ENCODE peak calls at places on chromosome 18, in five cellular contexts. E is HFF-Myc, Q is left ventricle myocardium inferior, O is astrocyte of the cerebellum, A is GM06990. G is an unnamed sample.

GRCh38 chr18:58309610-58310239 is 265.7 kb downstream of the NEDD4L start:
- DNase-seq in E (no peak), Q (no peak), O (no peak), A (no peak), G (no peak)

GRCh38 chr18:23115683-23116096 is 19.6 kb upstream of the CABLES1 start:
- DNase-seq in E (peak), Q (no peak), O (peak), A (no peak), G (no peak)

GRCh38 chr18:71673954-71674353 is 870.2 kb downstream of the CBLN2 start:
- DNase-seq in E (no peak), Q (no peak), O (no peak), A (no peak), G (no peak)

GRCh38 chr18:36419913-36420531 is 122.5 kb downstream of the FHOD3 start:
- DNase-seq in E (no peak), Q (no peak), O (no peak), A (peak), G (no peak)

GRCh38 chr18:74963820-74964446 is 245.0 kb downstream of the PTGR3 start:
- DNase-seq in E (peak), Q (no peak), O (peak), A (no peak), G (peak)

GRCh38 chr18:23885750-23886149 is 128.8 kb upstream of the TTC39C start:
- DNase-seq in E (no peak), Q (no peak), O (no peak), A (no peak), G (no peak)

GRCh38 chr18:68713131-68713530 is 1.8 kb downstream of the TMX3 start:
- DNase-seq in E (no peak), Q (no peak), O (no peak), A (no peak), G (no peak)

GRCh38 chr18:22106536-22107292 is 62.7 kb upstream of the GATA6 start:
- DNase-seq in E (no peak), Q (no peak), O (no peak), A (no peak), G (no peak)

GRCh38 chr18:76350134-76351025 is 144.7 kb downstream of the ZNF516 start:
- DNase-seq in E (no peak), Q (no peak), O (no peak), A (no peak), G (no peak)

GRCh38 chr18:70559446-70559845 is 270.6 kb downstream of the SOCS6 start:
- DNase-seq in E (no peak), Q (no peak), O (no peak), A (no peak), G (no peak)

GRCh38 chr18:74836296-74837139 is 238.8 kb downstream of the ZNF407 start:
- DNase-seq in E (no peak), Q (peak), O (no peak), A (no peak), G (no peak)

GRCh38 chr18:10936211-10937053 is 212.9 kb downstream of the PIEZO2 start:
- DNase-seq in E (no peak), Q (no peak), O (no peak), A (no peak), G (no peak)

GRCh38 chr18:65091737-65092329 is 659.0 kb upstream of the CDH7 start:
- DNase-seq in E (no peak), Q (no peak), O (peak), A (no peak), G (peak)

GRCh38 chr18:73793386-73793785 is 354.2 kb downstream of the FBXO15 start:
- DNase-seq in E (no peak), Q (no peak), O (no peak), A (no peak), G (no peak)

GRCh38 chr18:69002233-69002632 is 204.4 kb downstream of the CCDC102B start:
- DNase-seq in E (no peak), Q (no peak), O (no peak), A (no peak), G (no peak)

GRCh38 chr18:50044402-50044801 is 150.5 kb downstream of the MYO5B start:
- DNase-seq in E (no peak), Q (no peak), O (no peak), A (no peak), G (no peak)

GRCh38 chr18:45167631-45168225 is 447.5 kb upstream of the SLC14A2 start:
- DNase-seq in E (peak), Q (no peak), O (no peak), A (no peak), G (no peak)

GRCh38 chr18:64974378-64975125 is 776.3 kb upstream of the CDH7 start:
- DNase-seq in E (no peak), Q (no peak), O (no peak), A (no peak), G (no peak)

GRCh38 chr18:22066083-22066485 is 103.3 kb upstream of the GATA6 start:
- DNase-seq in E (no peak), Q (no peak), O (no peak), A (no peak), G (no peak)

GRCh38 chr18:50127516-50128229 is 67.3 kb downstream of the MYO5B start:
- DNase-seq in E (no peak), Q (no peak), O (no peak), A (no peak), G (no peak)

GRCh38 chr18:31386683-31387082 is 10.1 kb downstream of the DSG4 start:
- DNase-seq in E (no peak), Q (no peak), O (peak), A (no peak), G (no peak)

GRCh38 chr18:71189581-71189980 is 900.7 kb downstream of the SOCS6 start:
- DNase-seq in E (no peak), Q (no peak), O (no peak), A (no peak), G (no peak)

GRCh38 chr18:74303306-74303705 is 11.5 kb upstream of the CYB5A start:
- DNase-seq in E (no peak), Q (no peak), O (no peak), A (no peak), G (no peak)

GRCh38 chr18:50594931-50595330 is 35.0 kb downstream of the MAPK4 start:
- DNase-seq in E (no peak), Q (no peak), O (no peak), A (no peak), G (no peak)

GRCh38 chr18:50909261-50909660 is 30.3 kb downstream of the ME2 start:
- DNase-seq in E (no peak), Q (no peak), O (no peak), A (no peak), G (no peak)

GRCh38 chr18:76572517-76573247 is 77.6 kb upstream of the ZNF516 start:
- DNase-seq in E (no peak), Q (no peak), O (no peak), A (no peak), G (no peak)

GRCh38 chr18:13797157-13797611 is 26.8 kb upstream of the MC5R start:
- DNase-seq in E (no peak), Q (no peak), O (no peak), A (no peak), G (no peak)

GRCh38 chr18:49813321-49814146 is at the start of gene ACAA2:
- DNase-seq in E (peak), Q (peak), O (peak), A (peak), G (peak)

GRCh38 chr18:22567794-22568193 is 150.1 kb upstream of the CTAGE1 start:
- DNase-seq in E (no peak), Q (no peak), O (no peak), A (no peak), G (no peak)

GRCh38 chr18:5481621-5482020 is 62.2 kb downstream of the EPB41L3 start:
- DNase-seq in E (no peak), Q (no peak), O (no peak), A (no peak), G (no peak)
- TF ChIP-seq CTCF in E (no peak), Q (no peak), O (no peak), A (no peak), G (no peak)

DNA sequence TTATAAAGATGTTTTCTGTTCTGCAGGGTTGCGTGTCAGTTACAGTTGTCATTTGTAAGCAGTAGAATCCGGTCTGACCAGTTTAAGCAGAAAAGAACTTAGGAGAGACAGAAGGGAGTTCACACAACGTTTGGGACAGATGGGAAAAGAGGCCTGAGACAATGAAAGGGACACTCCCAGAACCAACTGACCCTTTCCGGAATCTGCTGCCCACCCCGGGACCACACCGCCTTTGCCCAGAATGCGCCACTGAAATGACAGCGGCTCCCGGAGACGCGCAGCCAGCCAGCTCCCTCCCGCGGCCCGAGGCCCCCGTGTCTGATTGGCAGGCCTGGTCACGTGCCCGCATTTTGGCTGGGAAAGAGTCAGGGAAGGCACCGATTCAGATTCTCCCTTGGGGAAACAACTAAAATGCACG is 244.6 kb downstream of the BCL2 start:
- DNase-seq in E (no peak), Q (peak), O (no peak), A (peak), G (peak)
- TF ChIP-seq CTCF in E (no peak), Q (no peak), O (no peak), A (no peak), G (no peak)

GRCh38 chr18:37535968-37536367 is 29.6 kb downstream of the CELF4 start:
- DNase-seq in E (no peak), Q (no peak), O (no peak), A (no peak), G (no peak)

GRCh38 chr18:37534627-37535026 is 31.0 kb downstream of the CELF4 start:
- DNase-seq in E (no peak), Q (no peak), O (no peak), A (no peak), G (no peak)

GRCh38 chr18:37536646-37537045 is 29.0 kb downstream of the CELF4 start:
- DNase-seq in E (no peak), Q (no peak), O (no peak), A (no peak), G (no peak)

GRCh38 chr18:37532917-37533316 is 32.7 kb downstream of the CELF4 start:
- DNase-seq in E (no peak), Q (no peak), O (no peak), A (no peak), G (no peak)

DNA sequence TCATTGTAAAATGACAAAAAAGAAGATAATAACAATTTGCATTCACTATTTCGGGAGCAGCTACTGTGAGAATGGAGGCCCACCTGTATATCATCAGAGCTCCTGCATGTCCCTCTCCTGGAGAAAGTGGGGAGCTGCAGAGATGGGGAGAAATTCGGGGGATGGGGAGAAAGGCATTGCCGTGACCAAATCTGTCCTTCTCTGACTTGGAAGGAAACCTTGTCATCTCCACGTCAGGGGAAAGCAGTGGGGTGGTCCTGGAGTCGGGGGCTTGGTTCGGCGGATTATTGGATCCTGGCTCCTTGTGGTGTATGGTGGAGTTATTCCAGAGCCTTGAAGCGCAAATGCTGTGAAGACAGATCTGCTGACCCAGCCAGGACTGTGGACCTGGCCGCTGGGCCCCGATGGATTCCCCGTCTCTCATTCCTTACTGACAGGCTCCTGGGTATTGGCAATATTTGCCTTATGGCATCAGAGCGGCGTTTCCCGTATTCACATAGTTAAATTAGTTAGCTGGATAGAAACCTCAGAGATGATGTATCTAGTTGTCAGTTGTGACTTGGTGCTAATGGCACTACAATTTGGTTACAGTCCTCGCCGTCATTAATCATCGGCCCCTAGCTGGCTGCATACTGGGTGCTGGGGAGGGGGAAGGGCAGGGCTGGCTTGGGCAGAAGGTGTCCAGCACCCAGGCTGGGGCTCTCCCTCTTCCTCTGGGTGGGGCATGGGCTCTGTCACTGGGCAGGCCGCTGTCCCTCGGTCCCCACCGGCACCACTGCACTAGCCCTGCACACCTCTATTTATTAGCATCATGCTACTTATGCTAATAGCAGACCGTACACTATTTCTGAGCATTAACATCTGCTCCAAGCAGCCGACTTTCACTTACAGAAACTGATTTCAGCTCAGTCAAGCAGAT is 31.7 kb downstream of the CELF4 start:
- DNase-seq in E (no peak), Q (no peak), O (no peak), A (no peak), G (no peak)
- TF ChIP-seq CTCF in E (no peak), Q (no peak), O (peak), A (no peak), G (peak)

GRCh38 chr18:12093520-12094257 is at the start of gene ANKRD62:
- DNase-seq in E (no peak), Q (no peak), O (no peak), A (no peak), G (no peak)
- TF ChIP-seq CTCF in E (no peak), Q (no peak), O (no peak), A (no peak), G (no peak)

GRCh38 chr18:6997802-6998201 is 119.8 kb downstream of the LAMA1 start:
- DNase-seq in E (no peak), Q (no peak), O (no peak), A (no peak), G (no peak)

GRCh38 chr18:6994719-6995430 is 122.7 kb downstream of the LAMA1 start:
- DNase-seq in E (no peak), Q (no peak), O (no peak), A (no peak), G (no peak)

GRCh38 chr18:6994053-6994452 is 123.5 kb downstream of the LAMA1 start:
- DNase-seq in E (no peak), Q (no peak), O (no peak), A (no peak), G (peak)

DNA sequence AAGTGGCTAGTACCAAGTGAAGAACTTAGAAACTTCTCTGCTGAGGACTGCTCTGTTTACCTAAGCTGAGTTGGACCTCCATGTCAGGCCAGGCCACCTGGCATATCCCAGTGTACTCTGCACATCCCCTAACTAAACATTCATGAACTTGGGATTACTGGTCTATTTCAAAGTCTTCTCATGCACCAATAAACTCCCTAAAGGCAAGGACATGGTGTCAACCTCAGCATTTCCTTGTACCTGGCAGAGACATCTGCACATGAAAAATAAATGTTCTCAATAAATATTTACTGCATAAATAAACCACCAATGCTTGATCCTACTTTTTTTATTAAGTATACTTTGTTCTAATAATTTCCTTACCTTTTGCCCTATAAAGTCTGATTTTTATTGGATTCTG is 124.8 kb downstream of the LAMA1 start:
- DNase-seq in E (no peak), Q (no peak), O (no peak), A (no peak), G (no peak)
- TF ChIP-seq CTCF in E (no peak), Q (no peak), O (no peak), A (no peak), G (no peak)

DNA sequence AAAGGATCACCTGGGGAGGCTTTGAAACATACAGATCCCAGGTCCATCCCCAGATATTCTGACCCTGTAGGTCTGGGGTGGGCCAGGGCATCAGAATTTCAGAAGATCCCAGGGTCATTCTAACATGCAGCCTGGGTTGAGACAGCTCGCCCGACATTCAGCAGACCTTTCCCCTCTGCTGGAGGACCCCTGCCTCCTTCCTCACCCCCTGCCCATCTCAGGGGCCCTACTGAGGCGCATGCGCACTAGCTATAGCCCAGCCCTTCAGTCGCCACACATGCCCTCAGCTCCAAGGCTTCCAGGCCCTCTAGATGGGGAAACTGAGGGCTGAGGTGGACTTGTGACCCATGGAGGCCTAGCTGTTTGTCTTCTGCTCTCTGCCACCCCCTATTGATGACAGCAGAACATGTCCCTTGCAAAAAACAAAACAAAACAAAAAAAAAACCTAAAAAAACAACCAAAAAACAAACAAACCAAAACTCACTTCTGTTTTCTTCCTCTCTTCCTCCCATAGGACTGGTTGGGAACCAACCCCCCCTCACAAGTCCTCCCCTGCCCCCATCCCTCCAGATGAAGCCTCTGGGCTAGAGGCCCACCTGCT is 91.3 kb downstream of the ZBTB7C start:
- DNase-seq in E (no peak), Q (no peak), O (no peak), A (no peak), G (no peak)
- TF ChIP-seq CTCF in E (no peak), Q (peak), O (no peak), A (peak), G (peak)

GRCh38 chr18:3777719-3778118 is 327.7 kb downstream of the TGIF1 start:
- DNase-seq in E (no peak), Q (no peak), O (no peak), A (no peak), G (no peak)

GRCh38 chr18:3775996-3776395 is 326.0 kb downstream of the TGIF1 start:
- DNase-seq in E (no peak), Q (no peak), O (no peak), A (no peak), G (no peak)

GRCh38 chr18:3771121-3771971 is 321.4 kb downstream of the TGIF1 start:
- DNase-seq in E (peak), Q (peak), O (peak), A (peak), G (peak)

GRCh38 chr18:3773303-3773702 is 323.3 kb downstream of the TGIF1 start:
- DNase-seq in E (no peak), Q (no peak), O (no peak), A (no peak), G (no peak)
- TF ChIP-seq CTCF in E (no peak), Q (no peak), O (no peak), A (no peak), G (no peak)

GRCh38 chr18:830315-830901 is 18.4 kb upstream of the YES1 start:
- DNase-seq in E (peak), Q (no peak), O (no peak), A (peak), G (peak)

GRCh38 chr18:834086-834720 is 22.2 kb upstream of the YES1 start:
- DNase-seq in E (no peak), Q (no peak), O (no peak), A (no peak), G (no peak)

GRCh38 chr18:833197-833596 is 21.2 kb upstream of the YES1 start:
- DNase-seq in E (no peak), Q (no peak), O (no peak), A (no peak), G (no peak)

GRCh38 chr18:829432-829831 is 17.4 kb upstream of the YES1 start:
- DNase-seq in E (no peak), Q (no peak), O (no peak), A (no peak), G (no peak)

GRCh38 chr18:832085-832681 is 20.1 kb upstream of the YES1 start:
- DNase-seq in E (no peak), Q (peak), O (no peak), A (no peak), G (peak)
- TF ChIP-seq CTCF in E (no peak), Q (peak), O (no peak), A (no peak), G (no peak)

DNA sequence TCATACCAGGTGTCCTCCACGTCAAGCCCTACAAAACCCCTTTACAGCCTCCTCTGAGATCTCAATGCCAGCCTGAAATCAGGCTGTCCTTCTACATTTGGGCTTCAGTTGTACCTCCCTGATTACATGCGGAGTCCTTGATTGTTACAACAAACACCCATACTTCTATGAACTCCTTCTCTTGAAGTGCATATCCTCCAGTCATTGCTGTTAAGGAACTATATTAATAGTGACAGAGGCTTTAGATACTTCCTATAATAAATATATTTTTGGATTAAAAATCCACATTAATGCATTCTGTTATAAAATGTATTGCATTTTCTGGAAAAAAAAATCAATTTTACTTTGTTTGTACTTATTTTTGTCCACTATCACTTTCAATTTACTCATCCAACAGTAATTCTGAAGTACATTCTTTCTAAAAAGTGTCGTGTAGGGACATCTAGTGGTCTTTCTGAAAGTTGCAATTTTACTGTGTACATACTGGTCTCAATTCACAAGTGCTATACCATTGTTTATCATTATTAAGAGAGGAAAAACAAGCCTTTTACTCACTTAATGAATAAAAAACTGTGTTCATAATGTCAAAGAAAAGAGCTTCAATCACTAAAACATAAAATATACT is 316.4 kb downstream of the DSEL start:
- DNase-seq in E (peak), Q (no peak), O (peak), A (peak), G (no peak)
- TF ChIP-seq CTCF in E (peak), Q (peak), O (no peak), A (peak), G (peak)